ENCODE peak calls at places on chromosomes 3 and 15, in seven cellular contexts. One of them, this sample, is unnamed.

GRCh38 chr3:65948833-65949573 is 89.7 kb downstream of the MAGI1 start:
- DNase-seq in kidney epithelial cell: no peak
- DNase-seq in kidney glomerular epithelial cell: no peak
- DNase-seq in NCI-H526 treated with DMSO at 0.1 percent for 48 hours: no peak
- DNase-seq in stimulated activated CD4-positive, alpha-beta T cell treated with anti-CD3 and anti-CD28 coated beads, TNF-alpha, amount 100 ng/mL, for 4 hours: no peak
- DNase-seq in sciatic nerve: no peak
- DNase-seq in HTR-8/SVneo: no peak
- DNase-seq in this sample: no peak

GRCh38 chr15:101803209-101803608 is at the start of gene OR4F6:
- DNase-seq in kidney glomerular epithelial cell: no peak
- DNase-seq in stimulated activated CD4-positive, alpha-beta T cell treated with anti-CD3 and anti-CD28 coated beads, TNF-alpha, amount 100 ng/mL, for 4 hours: no peak
- DNase-seq in NCI-H526 treated with DMSO at 0.1 percent for 48 hours: no peak
- DNase-seq in sciatic nerve: no peak
- DNase-seq in kidney epithelial cell: no peak
- DNase-seq in HTR-8/SVneo: no peak
- DNase-seq in this sample: no peak

GRCh38 chr3:12752803-12753202 is 6.3 kb downstream of the TMEM40 start:
- DNase-seq in stimulated activated CD4-positive, alpha-beta T cell treated with anti-CD3 and anti-CD28 coated beads, TNF-alpha, amount 100 ng/mL, for 4 hours: no peak
- DNase-seq in kidney epithelial cell: no peak
- DNase-seq in kidney glomerular epithelial cell: no peak
- DNase-seq in NCI-H526 treated with DMSO at 0.1 percent for 48 hours: peak
- DNase-seq in HTR-8/SVneo: no peak
- DNase-seq in sciatic nerve: no peak
- DNase-seq in this sample: no peak

GRCh38 chr3:130850044-130850797 is 43.7 kb upstream of the ATP2C1 start:
- DNase-seq in sciatic nerve: no peak
- DNase-seq in kidney epithelial cell: peak
- DNase-seq in NCI-H526 treated with DMSO at 0.1 percent for 48 hours: peak
- DNase-seq in kidney glomerular epithelial cell: no peak
- DNase-seq in HTR-8/SVneo: no peak
- DNase-seq in stimulated activated CD4-positive, alpha-beta T cell treated with anti-CD3 and anti-CD28 coated beads, TNF-alpha, amount 100 ng/mL, for 4 hours: peak
- DNase-seq in this sample: peak

GRCh38 chr3:39278616-39278935 is 1.3 kb downstream of the CX3CR1 start:
- DNase-seq in kidney glomerular epithelial cell: no peak
- DNase-seq in sciatic nerve: no peak
- DNase-seq in HTR-8/SVneo: no peak
- DNase-seq in stimulated activated CD4-positive, alpha-beta T cell treated with anti-CD3 and anti-CD28 coated beads, TNF-alpha, amount 100 ng/mL, for 4 hours: no peak
- DNase-seq in NCI-H526 treated with DMSO at 0.1 percent for 48 hours: no peak
- DNase-seq in kidney epithelial cell: no peak
- DNase-seq in this sample: no peak

GRCh38 chr3:76044601-76045600 is 259.6 kb upstream of the ZNF717 start:
- DNase-seq in sciatic nerve: no peak
- DNase-seq in kidney glomerular epithelial cell: peak
- DNase-seq in HTR-8/SVneo: no peak
- DNase-seq in stimulated activated CD4-positive, alpha-beta T cell treated with anti-CD3 and anti-CD28 coated beads, TNF-alpha, amount 100 ng/mL, for 4 hours: no peak
- DNase-seq in NCI-H526 treated with DMSO at 0.1 percent for 48 hours: no peak
- DNase-seq in kidney epithelial cell: no peak
- DNase-seq in this sample: peak

GRCh38 chr15:63306480-63307073 is 29.2 kb downstream of the APH1B start:
- DNase-seq in kidney epithelial cell: peak
- DNase-seq in sciatic nerve: no peak
- DNase-seq in stimulated activated CD4-positive, alpha-beta T cell treated with anti-CD3 and anti-CD28 coated beads, TNF-alpha, amount 100 ng/mL, for 4 hours: no peak
- DNase-seq in HTR-8/SVneo: no peak
- DNase-seq in kidney glomerular epithelial cell: peak
- DNase-seq in NCI-H526 treated with DMSO at 0.1 percent for 48 hours: no peak
- DNase-seq in this sample: no peak

GRCh38 chr15:54026891-54027290 is 48.6 kb downstream of the UNC13C start:
- DNase-seq in kidney epithelial cell: no peak
- DNase-seq in NCI-H526 treated with DMSO at 0.1 percent for 48 hours: no peak
- DNase-seq in kidney glomerular epithelial cell: no peak
- DNase-seq in stimulated activated CD4-positive, alpha-beta T cell treated with anti-CD3 and anti-CD28 coated beads, TNF-alpha, amount 100 ng/mL, for 4 hours: no peak
- DNase-seq in sciatic nerve: no peak
- DNase-seq in HTR-8/SVneo: no peak
- DNase-seq in this sample: no peak

GRCh38 chr3:196013587-196014487 is 68.1 kb downstream of the TFRC start:
- DNase-seq in kidney epithelial cell: no peak
- DNase-seq in stimulated activated CD4-positive, alpha-beta T cell treated with anti-CD3 and anti-CD28 coated beads, TNF-alpha, amount 100 ng/mL, for 4 hours: no peak
- DNase-seq in sciatic nerve: no peak
- DNase-seq in HTR-8/SVneo: no peak
- DNase-seq in kidney glomerular epithelial cell: no peak
- DNase-seq in NCI-H526 treated with DMSO at 0.1 percent for 48 hours: no peak
- DNase-seq in this sample: no peak

GRCh38 chr3:127124135-127124534 is 68.8 kb upstream of the PRR23E start:
- DNase-seq in NCI-H526 treated with DMSO at 0.1 percent for 48 hours: no peak
- DNase-seq in kidney glomerular epithelial cell: no peak
- DNase-seq in sciatic nerve: no peak
- DNase-seq in HTR-8/SVneo: no peak
- DNase-seq in stimulated activated CD4-positive, alpha-beta T cell treated with anti-CD3 and anti-CD28 coated beads, TNF-alpha, amount 100 ng/mL, for 4 hours: no peak
- DNase-seq in kidney epithelial cell: no peak
- DNase-seq in this sample: no peak

GRCh38 chr15:68823561-68823960 is 2.9 kb upstream of the ANP32A start:
- DNase-seq in sciatic nerve: no peak
- DNase-seq in kidney glomerular epithelial cell: no peak
- DNase-seq in kidney epithelial cell: no peak
- DNase-seq in stimulated activated CD4-positive, alpha-beta T cell treated with anti-CD3 and anti-CD28 coated beads, TNF-alpha, amount 100 ng/mL, for 4 hours: no peak
- DNase-seq in NCI-H526 treated with DMSO at 0.1 percent for 48 hours: no peak
- DNase-seq in HTR-8/SVneo: no peak
- DNase-seq in this sample: no peak

GRCh38 chr15:63094495-63094931 is 27.1 kb upstream of the LACTB start:
- DNase-seq in kidney glomerular epithelial cell: peak
- DNase-seq in stimulated activated CD4-positive, alpha-beta T cell treated with anti-CD3 and anti-CD28 coated beads, TNF-alpha, amount 100 ng/mL, for 4 hours: no peak
- DNase-seq in kidney epithelial cell: no peak
- DNase-seq in HTR-8/SVneo: peak
- DNase-seq in sciatic nerve: no peak
- DNase-seq in NCI-H526 treated with DMSO at 0.1 percent for 48 hours: no peak
- DNase-seq in this sample: no peak

GRCh38 chr3:60536420-60536819 is 714.8 kb downstream of the FHIT start:
- DNase-seq in stimulated activated CD4-positive, alpha-beta T cell treated with anti-CD3 and anti-CD28 coated beads, TNF-alpha, amount 100 ng/mL, for 4 hours: no peak
- DNase-seq in sciatic nerve: no peak
- DNase-seq in HTR-8/SVneo: no peak
- DNase-seq in NCI-H526 treated with DMSO at 0.1 percent for 48 hours: peak
- DNase-seq in kidney glomerular epithelial cell: peak
- DNase-seq in kidney epithelial cell: no peak
- DNase-seq in this sample: no peak

GRCh38 chr3:157370867-157371266 is 65.8 kb upstream of the PTX3 start:
- DNase-seq in stimulated activated CD4-positive, alpha-beta T cell treated with anti-CD3 and anti-CD28 coated beads, TNF-alpha, amount 100 ng/mL, for 4 hours: no peak
- DNase-seq in kidney glomerular epithelial cell: no peak
- DNase-seq in HTR-8/SVneo: no peak
- DNase-seq in sciatic nerve: no peak
- DNase-seq in NCI-H526 treated with DMSO at 0.1 percent for 48 hours: no peak
- DNase-seq in kidney epithelial cell: no peak
- DNase-seq in this sample: no peak

GRCh38 chr3:41933154-41933676 is 28.7 kb downstream of the ULK4 start:
- DNase-seq in stimulated activated CD4-positive, alpha-beta T cell treated with anti-CD3 and anti-CD28 coated beads, TNF-alpha, amount 100 ng/mL, for 4 hours: no peak
- DNase-seq in HTR-8/SVneo: peak
- DNase-seq in NCI-H526 treated with DMSO at 0.1 percent for 48 hours: no peak
- DNase-seq in sciatic nerve: no peak
- DNase-seq in kidney epithelial cell: peak
- DNase-seq in kidney glomerular epithelial cell: peak
- DNase-seq in this sample: peak

GRCh38 chr3:159536876-159537275 is 451.8 kb upstream of the IL12A start:
- DNase-seq in NCI-H526 treated with DMSO at 0.1 percent for 48 hours: no peak
- DNase-seq in kidney glomerular epithelial cell: peak
- DNase-seq in sciatic nerve: no peak
- DNase-seq in kidney epithelial cell: peak
- DNase-seq in HTR-8/SVneo: no peak
- DNase-seq in stimulated activated CD4-positive, alpha-beta T cell treated with anti-CD3 and anti-CD28 coated beads, TNF-alpha, amount 100 ng/mL, for 4 hours: no peak
- DNase-seq in this sample: no peak

GRCh38 chr3:188646592-188646991 is 492.6 kb downstream of the LPP start:
- DNase-seq in HTR-8/SVneo: no peak
- DNase-seq in sciatic nerve: no peak
- DNase-seq in NCI-H526 treated with DMSO at 0.1 percent for 48 hours: no peak
- DNase-seq in kidney epithelial cell: no peak
- DNase-seq in kidney glomerular epithelial cell: no peak
- DNase-seq in stimulated activated CD4-positive, alpha-beta T cell treated with anti-CD3 and anti-CD28 coated beads, TNF-alpha, amount 100 ng/mL, for 4 hours: no peak
- DNase-seq in this sample: no peak

GRCh38 chr3:54954516-54954915 is 26.7 kb upstream of the LRTM1 start:
- DNase-seq in NCI-H526 treated with DMSO at 0.1 percent for 48 hours: no peak
- DNase-seq in HTR-8/SVneo: no peak
- DNase-seq in sciatic nerve: no peak
- DNase-seq in stimulated activated CD4-positive, alpha-beta T cell treated with anti-CD3 and anti-CD28 coated beads, TNF-alpha, amount 100 ng/mL, for 4 hours: no peak
- DNase-seq in kidney glomerular epithelial cell: no peak
- DNase-seq in kidney epithelial cell: no peak
- DNase-seq in this sample: no peak

GRCh38 chr3:148158210-148158609 is 539.5 kb upstream of the AGTR1 start:
- DNase-seq in kidney epithelial cell: peak
- DNase-seq in sciatic nerve: no peak
- DNase-seq in NCI-H526 treated with DMSO at 0.1 percent for 48 hours: no peak
- DNase-seq in kidney glomerular epithelial cell: peak
- DNase-seq in HTR-8/SVneo: peak
- DNase-seq in stimulated activated CD4-positive, alpha-beta T cell treated with anti-CD3 and anti-CD28 coated beads, TNF-alpha, amount 100 ng/mL, for 4 hours: no peak
- DNase-seq in this sample: peak

GRCh38 chr3:172625404-172625803 is 85.5 kb downstream of the NCEH1 start:
- DNase-seq in sciatic nerve: no peak
- DNase-seq in HTR-8/SVneo: no peak
- DNase-seq in kidney epithelial cell: no peak
- DNase-seq in stimulated activated CD4-positive, alpha-beta T cell treated with anti-CD3 and anti-CD28 coated beads, TNF-alpha, amount 100 ng/mL, for 4 hours: no peak
- DNase-seq in NCI-H526 treated with DMSO at 0.1 percent for 48 hours: no peak
- DNase-seq in kidney glomerular epithelial cell: no peak
- DNase-seq in this sample: no peak

GRCh38 chr15:39462691-39463090 is 118.2 kb upstream of the THBS1 start:
- DNase-seq in kidney epithelial cell: no peak
- DNase-seq in HTR-8/SVneo: no peak
- DNase-seq in NCI-H526 treated with DMSO at 0.1 percent for 48 hours: no peak
- DNase-seq in sciatic nerve: no peak
- DNase-seq in kidney glomerular epithelial cell: no peak
- DNase-seq in stimulated activated CD4-positive, alpha-beta T cell treated with anti-CD3 and anti-CD28 coated beads, TNF-alpha, amount 100 ng/mL, for 4 hours: no peak
- DNase-seq in this sample: no peak

GRCh38 chr3:147656023-147656422 is 246.9 kb downstream of the ZIC1 start:
- DNase-seq in HTR-8/SVneo: no peak
- DNase-seq in stimulated activated CD4-positive, alpha-beta T cell treated with anti-CD3 and anti-CD28 coated beads, TNF-alpha, amount 100 ng/mL, for 4 hours: no peak
- DNase-seq in NCI-H526 treated with DMSO at 0.1 percent for 48 hours: no peak
- DNase-seq in kidney glomerular epithelial cell: peak
- DNase-seq in kidney epithelial cell: no peak
- DNase-seq in sciatic nerve: no peak
- DNase-seq in this sample: peak

GRCh38 chr15:75225951-75226732 is 24.5 kb downstream of the C15orf39 start:
- DNase-seq in sciatic nerve: no peak
- DNase-seq in kidney glomerular epithelial cell: no peak
- DNase-seq in HTR-8/SVneo: no peak
- DNase-seq in stimulated activated CD4-positive, alpha-beta T cell treated with anti-CD3 and anti-CD28 coated beads, TNF-alpha, amount 100 ng/mL, for 4 hours: no peak
- DNase-seq in NCI-H526 treated with DMSO at 0.1 percent for 48 hours: no peak
- DNase-seq in kidney epithelial cell: no peak
- DNase-seq in this sample: no peak

GRCh38 chr15:70794596-70795310 is 31.4 kb upstream of the UACA start:
- DNase-seq in stimulated activated CD4-positive, alpha-beta T cell treated with anti-CD3 and anti-CD28 coated beads, TNF-alpha, amount 100 ng/mL, for 4 hours: no peak
- DNase-seq in HTR-8/SVneo: no peak
- DNase-seq in NCI-H526 treated with DMSO at 0.1 percent for 48 hours: no peak
- DNase-seq in sciatic nerve: no peak
- DNase-seq in kidney glomerular epithelial cell: peak
- DNase-seq in kidney epithelial cell: no peak
- DNase-seq in this sample: no peak

GRCh38 chr3:130739848-130740247 is 6.8 kb downstream of the PIK3R4 start:
- DNase-seq in stimulated activated CD4-positive, alpha-beta T cell treated with anti-CD3 and anti-CD28 coated beads, TNF-alpha, amount 100 ng/mL, for 4 hours: no peak
- DNase-seq in NCI-H526 treated with DMSO at 0.1 percent for 48 hours: no peak
- DNase-seq in HTR-8/SVneo: no peak
- DNase-seq in sciatic nerve: no peak
- DNase-seq in kidney epithelial cell: no peak
- DNase-seq in kidney glomerular epithelial cell: no peak
- DNase-seq in this sample: no peak

GRCh38 chr3:58637509-58637908 is 29.1 kb downstream of the FAM3D start:
- DNase-seq in kidney epithelial cell: no peak
- DNase-seq in kidney glomerular epithelial cell: no peak
- DNase-seq in HTR-8/SVneo: no peak
- DNase-seq in NCI-H526 treated with DMSO at 0.1 percent for 48 hours: no peak
- DNase-seq in sciatic nerve: no peak
- DNase-seq in stimulated activated CD4-positive, alpha-beta T cell treated with anti-CD3 and anti-CD28 coated beads, TNF-alpha, amount 100 ng/mL, for 4 hours: no peak
- DNase-seq in this sample: no peak

GRCh38 chr3:71219744-71220638 is 363.5 kb downstream of the FOXP1 start:
- DNase-seq in kidney glomerular epithelial cell: no peak
- DNase-seq in NCI-H526 treated with DMSO at 0.1 percent for 48 hours: no peak
- DNase-seq in HTR-8/SVneo: no peak
- DNase-seq in sciatic nerve: no peak
- DNase-seq in stimulated activated CD4-positive, alpha-beta T cell treated with anti-CD3 and anti-CD28 coated beads, TNF-alpha, amount 100 ng/mL, for 4 hours: no peak
- DNase-seq in kidney epithelial cell: no peak
- DNase-seq in this sample: no peak

GRCh38 chr3:101722394-101723173 is 1.8 kb upstream of the CEP97 start:
- DNase-seq in kidney glomerular epithelial cell: no peak
- DNase-seq in HTR-8/SVneo: no peak
- DNase-seq in kidney epithelial cell: no peak
- DNase-seq in sciatic nerve: no peak
- DNase-seq in stimulated activated CD4-positive, alpha-beta T cell treated with anti-CD3 and anti-CD28 coated beads, TNF-alpha, amount 100 ng/mL, for 4 hours: no peak
- DNase-seq in NCI-H526 treated with DMSO at 0.1 percent for 48 hours: no peak
- DNase-seq in this sample: no peak

GRCh38 chr15:47587938-47588817 is 129.1 kb upstream of the SEMA6D start:
- DNase-seq in NCI-H526 treated with DMSO at 0.1 percent for 48 hours: no peak
- DNase-seq in HTR-8/SVneo: no peak
- DNase-seq in kidney glomerular epithelial cell: no peak
- DNase-seq in kidney epithelial cell: no peak
- DNase-seq in sciatic nerve: no peak
- DNase-seq in stimulated activated CD4-positive, alpha-beta T cell treated with anti-CD3 and anti-CD28 coated beads, TNF-alpha, amount 100 ng/mL, for 4 hours: no peak
- DNase-seq in this sample: no peak

GRCh38 chr15:75809986-75810750 is 33.1 kb upstream of the UBE2Q2 start:
- DNase-seq in stimulated activated CD4-positive, alpha-beta T cell treated with anti-CD3 and anti-CD28 coated beads, TNF-alpha, amount 100 ng/mL, for 4 hours: no peak
- DNase-seq in kidney epithelial cell: no peak
- DNase-seq in HTR-8/SVneo: peak
- DNase-seq in NCI-H526 treated with DMSO at 0.1 percent for 48 hours: peak
- DNase-seq in kidney glomerular epithelial cell: no peak
- DNase-seq in sciatic nerve: no peak
- DNase-seq in this sample: no peak

GRCh38 chr3:153749070-153749610 is 372.1 kb upstream of the ARHGEF26 start:
- DNase-seq in sciatic nerve: no peak
- DNase-seq in NCI-H526 treated with DMSO at 0.1 percent for 48 hours: no peak
- DNase-seq in kidney epithelial cell: no peak
- DNase-seq in stimulated activated CD4-positive, alpha-beta T cell treated with anti-CD3 and anti-CD28 coated beads, TNF-alpha, amount 100 ng/mL, for 4 hours: no peak
- DNase-seq in kidney glomerular epithelial cell: no peak
- DNase-seq in HTR-8/SVneo: no peak
- DNase-seq in this sample: no peak

GRCh38 chr3:6504834-6505233 is 356.1 kb upstream of the GRM7 start:
- DNase-seq in sciatic nerve: no peak
- DNase-seq in kidney epithelial cell: no peak
- DNase-seq in stimulated activated CD4-positive, alpha-beta T cell treated with anti-CD3 and anti-CD28 coated beads, TNF-alpha, amount 100 ng/mL, for 4 hours: no peak
- DNase-seq in HTR-8/SVneo: no peak
- DNase-seq in NCI-H526 treated with DMSO at 0.1 percent for 48 hours: no peak
- DNase-seq in kidney glomerular epithelial cell: no peak
- DNase-seq in this sample: no peak

GRCh38 chr3:64360261-64360660 is 135.0 kb upstream of the PRICKLE2 start:
- DNase-seq in sciatic nerve: no peak
- DNase-seq in HTR-8/SVneo: no peak
- DNase-seq in stimulated activated CD4-positive, alpha-beta T cell treated with anti-CD3 and anti-CD28 coated beads, TNF-alpha, amount 100 ng/mL, for 4 hours: no peak
- DNase-seq in NCI-H526 treated with DMSO at 0.1 percent for 48 hours: no peak
- DNase-seq in kidney glomerular epithelial cell: no peak
- DNase-seq in kidney epithelial cell: no peak
- DNase-seq in this sample: no peak

GRCh38 chr15:76073554-76073953 is 13.8 kb downstream of the TMEM266 start:
- DNase-seq in kidney epithelial cell: peak
- DNase-seq in HTR-8/SVneo: no peak
- DNase-seq in NCI-H526 treated with DMSO at 0.1 percent for 48 hours: no peak
- DNase-seq in stimulated activated CD4-positive, alpha-beta T cell treated with anti-CD3 and anti-CD28 coated beads, TNF-alpha, amount 100 ng/mL, for 4 hours: no peak
- DNase-seq in sciatic nerve: no peak
- DNase-seq in kidney glomerular epithelial cell: peak
- DNase-seq in this sample: no peak

GRCh38 chr3:29914861-29915524 is 634.1 kb downstream of the RBMS3 start:
- DNase-seq in stimulated activated CD4-positive, alpha-beta T cell treated with anti-CD3 and anti-CD28 coated beads, TNF-alpha, amount 100 ng/mL, for 4 hours: no peak
- DNase-seq in kidney glomerular epithelial cell: no peak
- DNase-seq in sciatic nerve: no peak
- DNase-seq in HTR-8/SVneo: no peak
- DNase-seq in NCI-H526 treated with DMSO at 0.1 percent for 48 hours: no peak
- DNase-seq in kidney epithelial cell: peak
- DNase-seq in this sample: peak

GRCh38 chr15:27820232-27820631 is 278.9 kb downstream of the OCA2 start:
- DNase-seq in kidney glomerular epithelial cell: no peak
- DNase-seq in HTR-8/SVneo: no peak
- DNase-seq in kidney epithelial cell: no peak
- DNase-seq in sciatic nerve: no peak
- DNase-seq in stimulated activated CD4-positive, alpha-beta T cell treated with anti-CD3 and anti-CD28 coated beads, TNF-alpha, amount 100 ng/mL, for 4 hours: no peak
- DNase-seq in NCI-H526 treated with DMSO at 0.1 percent for 48 hours: no peak
- DNase-seq in this sample: no peak

GRCh38 chr3:17039579-17039978 is 154.8 kb downstream of the PLCL2 start:
- DNase-seq in NCI-H526 treated with DMSO at 0.1 percent for 48 hours: no peak
- DNase-seq in HTR-8/SVneo: peak
- DNase-seq in sciatic nerve: no peak
- DNase-seq in stimulated activated CD4-positive, alpha-beta T cell treated with anti-CD3 and anti-CD28 coated beads, TNF-alpha, amount 100 ng/mL, for 4 hours: no peak
- DNase-seq in kidney epithelial cell: peak
- DNase-seq in kidney glomerular epithelial cell: peak
- DNase-seq in this sample: no peak

GRCh38 chr3:33231755-33232465 is 13.3 kb upstream of the SUSD5 start:
- DNase-seq in stimulated activated CD4-positive, alpha-beta T cell treated with anti-CD3 and anti-CD28 coated beads, TNF-alpha, amount 100 ng/mL, for 4 hours: no peak
- DNase-seq in sciatic nerve: no peak
- DNase-seq in HTR-8/SVneo: no peak
- DNase-seq in kidney epithelial cell: no peak
- DNase-seq in kidney glomerular epithelial cell: no peak
- DNase-seq in NCI-H526 treated with DMSO at 0.1 percent for 48 hours: no peak
- DNase-seq in this sample: no peak

This sample was measured in retinal pigment epithelial cell.